ENCODE peak calls at places on chromosome 11, in six cellular contexts. S, Z, P, C, I and X are unnamed samples.
A peak's percentile ranks its signal among the peaks of the same experiment; 100 is the strongest.

GRCh38 chr11:117781650-117782049 is 15.4 kb downstream of the DSCAML1 start:
- DNase-seq in S (no peak), Z (no peak), P (no peak), C (no peak), I (no peak), X (no peak)

GRCh38 chr11:82814379-82814778 is 80.7 kb upstream of the FAM181B start:
- DNase-seq in S (no peak), Z (no peak), P (no peak), C (no peak), I (no peak), X (no peak)

GRCh38 chr11:3989251-3989650 is 105.3 kb upstream of the RRM1 start:
- DNase-seq in S (peak; percentile 65), Z (no peak), P (peak; percentile 46), C (no peak), I (no peak), X (no peak)

GRCh38 chr11:96333076-96333744 is 9.8 kb downstream of the MAML2 start:
- DNase-seq in S (peak; percentile 82), Z (no peak), P (no peak), C (no peak), I (no peak), X (no peak)

GRCh38 chr11:70501026-70501901 is 102.9 kb downstream of the CTTN start:
- DNase-seq in S (peak; percentile 68), Z (no peak), P (no peak), C (no peak), I (no peak), X (no peak)

GRCh38 chr11:11731311-11732083 is 109.7 kb upstream of the GALNT18 start:
- DNase-seq in S (peak; percentile 85), Z (peak; percentile 10), P (peak; percentile 37), C (no peak), I (no peak), X (peak; percentile 13)

GRCh38 chr11:117384045-117384444 is 56.4 kb downstream of the CEP164 start:
- DNase-seq in S (peak; percentile 96), Z (peak; percentile 23), P (peak; percentile 5), C (no peak), I (no peak), X (no peak)

GRCh38 chr11:117900720-117901440 is 24.4 kb upstream of the FXYD6 start:
- DNase-seq in S (no peak), Z (no peak), P (no peak), C (no peak), I (no peak), X (no peak)

GRCh38 chr11:134905513-134905912 is 493.5 kb upstream of the B3GAT1 start:
- DNase-seq in S (no peak), Z (no peak), P (no peak), C (no peak), I (no peak), X (peak; percentile 23)

GRCh38 chr11:115959098-115959497 is 454.9 kb upstream of the CADM1 start:
- DNase-seq in S (no peak), Z (no peak), P (no peak), C (no peak), I (no peak), X (no peak)

GRCh38 chr11:67486481-67487195 is 3.8 kb downstream of the AIP start:
- DNase-seq in S (no peak), Z (no peak), P (no peak), C (peak; percentile 60), I (no peak), X (no peak)

GRCh38 chr11:199004-199581 is 6.2 kb downstream of the SCGB1C1 start:
- DNase-seq in S (no peak), Z (no peak), P (no peak), C (peak; percentile 6), I (peak; percentile 12), X (no peak)

GRCh38 chr11:33406241-33406640 is 149.1 kb downstream of the HIPK3 start:
- DNase-seq in S (no peak), Z (no peak), P (no peak), C (no peak), I (no peak), X (no peak)

GRCh38 chr11:118895093-118896039 is 11.7 kb downstream of the CXCR5 start:
- DNase-seq in S (no peak), Z (no peak), P (no peak), C (peak; percentile 59), I (no peak), X (peak; percentile 20)

GRCh38 chr11:41065432-41065831 is 394.0 kb downstream of the LRRC4C start:
- DNase-seq in S (no peak), Z (no peak), P (no peak), C (no peak), I (no peak), X (no peak)

GRCh38 chr11:69351460-69351859 is 57.5 kb downstream of the MYEOV start:
- DNase-seq in S (peak; percentile 79), Z (no peak), P (no peak), C (no peak), I (no peak), X (no peak)

GRCh38 chr11:76672431-76673163 is 2.0 kb upstream of the LRRC32 start:
- DNase-seq in S (no peak), Z (no peak), P (peak; percentile 48), C (peak; percentile 41), I (no peak), X (no peak)

GRCh38 chr11:40337118-40337517 is 1122.3 kb downstream of the LRRC4C start:
- DNase-seq in S (no peak), Z (no peak), P (no peak), C (no peak), I (no peak), X (no peak)

GRCh38 chr11:114596175-114596919 is 761 bp upstream of the NXPE4 start:
- DNase-seq in S (no peak), Z (no peak), P (no peak), C (peak; percentile 38), I (peak; percentile 49), X (no peak)

GRCh38 chr11:129881570-129882170 is 13.7 kb downstream of the NFRKB start:
- DNase-seq in S (peak; percentile 56), Z (peak; percentile 27), P (peak; percentile 37), C (no peak), I (peak; percentile 38), X (peak; percentile 31)

GRCh38 chr11:86193297-86194095 is 51.1 kb upstream of the EED start:
- DNase-seq in S (peak; percentile 84), Z (peak; percentile 89), P (peak; percentile 80), C (peak; percentile 64), I (peak; percentile 82), X (peak; percentile 86)

GRCh38 chr11:2156416-2157182 is 4.4 kb downstream of the INS start:
- DNase-seq in S (peak; percentile 80), Z (peak; percentile 62), P (peak; percentile 86), C (peak; percentile 76), I (peak; percentile 76), X (peak; percentile 83)

GRCh38 chr11:61058583-61059259 is 43.6 kb upstream of the CD5 start:
- DNase-seq in S (no peak), Z (no peak), P (no peak), C (no peak), I (no peak), X (no peak)

GRCh38 chr11:61059260-61059752 is 43.0 kb upstream of the CD5 start:
- DNase-seq in S (no peak), Z (no peak), P (no peak), C (no peak), I (no peak), X (no peak)

GRCh38 chr11:61056566-61056965 is 45.7 kb upstream of the CD5 start:
- DNase-seq in S (no peak), Z (no peak), P (no peak), C (no peak), I (no peak), X (no peak)

GRCh38 chr11:61056981-61057380 is 45.3 kb upstream of the CD5 start:
- DNase-seq in S (no peak), Z (no peak), P (no peak), C (no peak), I (no peak), X (no peak)

DNA sequence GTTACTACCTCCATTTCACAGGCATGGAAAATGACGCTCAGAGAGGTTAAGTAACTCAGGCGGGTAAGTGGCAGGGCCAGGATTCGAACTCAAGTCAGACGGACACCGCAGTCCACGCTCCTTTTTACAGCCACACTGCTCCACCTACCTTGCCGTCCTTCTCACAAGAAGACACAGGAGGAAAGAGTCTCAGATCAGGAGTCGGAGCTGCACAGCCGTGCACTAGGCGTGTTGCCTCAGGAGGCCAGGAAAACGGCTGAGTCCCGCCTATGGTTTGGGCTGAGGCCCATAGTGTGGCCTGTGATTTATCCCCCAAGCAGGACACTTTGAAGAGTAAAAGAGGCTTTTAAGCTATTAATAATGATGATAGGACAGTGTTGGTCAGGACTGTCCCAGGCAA is 44.7 kb upstream of the CD5 start:
- DNase-seq in S (no peak), Z (no peak), P (no peak), C (no peak), I (no peak), X (no peak)
- H3K4me3 ChIP-seq in S (no peak overlapping the region), Z (no peak overlapping the region), P (no peak overlapping the region), C (no peak overlapping the region), I (no peak overlapping the region), X (no peak overlapping the region)

GRCh38 chr11:125253289-125253688 is 88.7 kb downstream of the PKNOX2 start:
- DNase-seq in S (no peak), Z (no peak), P (no peak), C (no peak), I (no peak), X (no peak)
- H3K27ac ChIP-seq in S (no peak overlapping the region), Z (no peak overlapping the region), P (no peak overlapping the region), C (peak overlapping the region; percentile 6), I (no peak overlapping the region), X (no peak overlapping the region)

GRCh38 chr11:63629426-63629825 is 15.2 kb upstream of the PLAAT3 start:
- DNase-seq in S (no peak), Z (no peak), P (no peak), C (no peak), I (no peak), X (no peak)
- H3K4me3 ChIP-seq in S (no peak overlapping the region), Z (no peak overlapping the region), P (no peak overlapping the region), C (no peak overlapping the region), I (no peak overlapping the region), X (no peak overlapping the region)

GRCh38 chr11:110075822-110076208 is 17.4 kb upstream of the ZC3H12C start:
- DNase-seq in S (no peak), Z (no peak), P (no peak), C (no peak), I (no peak), X (no peak)

GRCh38 chr11:110075087-110075821 is 17.9 kb upstream of the ZC3H12C start:
- DNase-seq in S (no peak), Z (no peak), P (peak; percentile 18), C (no peak), I (no peak), X (peak; percentile 40)

GRCh38 chr11:110077318-110077717 is 15.9 kb upstream of the ZC3H12C start:
- DNase-seq in S (no peak), Z (no peak), P (no peak), C (no peak), I (peak; percentile 45), X (no peak)

GRCh38 chr11:110077866-110078325 is 15.3 kb upstream of the ZC3H12C start:
- DNase-seq in S (peak; percentile 93), Z (no peak), P (peak; percentile 76), C (no peak), I (no peak), X (no peak)

DNA sequence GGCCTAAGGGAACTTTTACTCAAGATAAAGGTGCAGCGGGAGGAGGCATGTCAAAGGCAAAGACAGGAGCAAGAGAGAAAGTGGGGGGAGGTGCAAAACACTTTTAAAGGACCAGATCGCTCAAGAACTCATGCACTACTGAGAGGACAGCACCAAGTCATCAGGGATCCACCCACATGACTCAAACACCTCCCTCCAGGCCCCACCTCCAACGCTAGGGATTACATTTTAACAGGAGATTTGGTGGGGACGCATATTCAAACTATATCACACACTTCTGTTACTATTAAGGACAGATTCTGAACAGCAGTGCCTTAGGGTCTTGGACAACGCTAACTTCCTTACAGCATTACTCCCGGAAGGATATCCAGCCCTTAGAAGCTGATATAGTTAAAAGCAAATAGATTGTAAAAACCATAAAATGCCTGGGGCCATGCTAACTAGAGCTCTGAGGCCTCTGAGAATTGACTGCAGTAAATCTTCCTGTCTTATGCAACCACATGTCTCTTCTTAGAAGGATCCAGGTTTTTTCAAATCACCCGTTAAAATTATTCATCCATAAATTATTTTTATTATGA is 16.7 kb upstream of the ZC3H12C start:
- DNase-seq in S (peak; percentile 33), Z (no peak), P (no peak), C (peak; percentile 68), I (peak; percentile 78), X (no peak)
- H3K27ac ChIP-seq in S (no peak overlapping the region), Z (no peak overlapping the region), P (peak overlapping the region; percentile 86), C (peak overlapping the region; percentile 70), I (peak overlapping the region; percentile 75), X (no peak overlapping the region)